ENCODE peak calls at places on chromosomes 1 and 21, in eight cellular contexts. E, L, C, I, U, T, B and J are unnamed samples.

GRCh38 chr1:180266275-180267210 is 36.5 kb downstream of the LHX4 start:
- DNase-seq in E (no peak), L (peak; percentile 42), C (peak; percentile 7), I (no peak), U (no peak), T (no peak), B (no peak), J (no peak)

GRCh38 chr1:150578278-150579109 is 916 bp downstream of the MCL1 start:
- DNase-seq in E (peak; percentile 72), L (no peak), C (peak; percentile 54), I (peak; percentile 55), U (peak; percentile 51), T (peak; percentile 80), B (peak; percentile 88), J (no peak)

GRCh38 chr1:82124987-82125638 is 324.4 kb downstream of the ADGRL2 start:
- DNase-seq in E (no peak), L (no peak), C (no peak), I (peak; percentile 30), U (no peak), T (no peak), B (no peak), J (no peak)

GRCh38 chr1:221695346-221695745 is 46.5 kb downstream of the DUSP10 start:
- DNase-seq in E (no peak), L (no peak), C (no peak), I (no peak), U (no peak), T (no peak), B (no peak), J (no peak)

GRCh38 chr1:21239181-21239580 is 51.1 kb downstream of the ECE1 start:
- DNase-seq in E (no peak), L (no peak), C (no peak), I (no peak), U (no peak), T (no peak), B (no peak), J (no peak)

GRCh38 chr21:37758997-37759396 is 157.3 kb downstream of the KCNJ6 start:
- DNase-seq in E (peak; percentile 49), L (peak; percentile 58), C (peak; percentile 42), I (peak; percentile 86), U (peak; percentile 19), T (no peak), B (no peak), J (no peak)

GRCh38 chr21:30434033-30434631 is 4.1 kb downstream of the KRTAP13-4 start:
- DNase-seq in E (peak; percentile 23), L (no peak), C (peak; percentile 7), I (peak; percentile 86), U (peak; percentile 23), T (no peak), B (no peak), J (no peak)

GRCh38 chr21:27477321-27477720 is 510.4 kb upstream of the ADAMTS5 start:
- DNase-seq in E (no peak), L (no peak), C (no peak), I (no peak), U (no peak), T (no peak), B (no peak), J (no peak)

GRCh38 chr21:28396421-28396820 is 596.3 kb downstream of the LTN1 start:
- DNase-seq in E (no peak), L (no peak), C (no peak), I (no peak), U (peak; percentile 32), T (no peak), B (no peak), J (no peak)

GRCh38 chr1:66452162-66452561 is 81.8 kb upstream of the SGIP1 start:
- DNase-seq in E (no peak), L (no peak), C (no peak), I (no peak), U (no peak), T (no peak), B (no peak), J (no peak)

GRCh38 chr1:90133133-90133532 is 138.2 kb downstream of the ZNF326 start:
- DNase-seq in E (no peak), L (no peak), C (peak; percentile 23), I (peak; percentile 83), U (peak; percentile 33), T (peak; percentile 33), B (no peak), J (peak; percentile 70)

GRCh38 chr1:214009613-214010550 is 22.1 kb downstream of the PROX1 start:
- DNase-seq in E (no peak), L (no peak), C (no peak), I (no peak), U (no peak), T (no peak), B (no peak), J (no peak)

GRCh38 chr1:245154429-245155185 is at the start of gene KIF26B:
- DNase-seq in E (peak; percentile 40), L (no peak), C (no peak), I (peak; percentile 48), U (no peak), T (no peak), B (peak; percentile 25), J (no peak)

GRCh38 chr1:193190096-193190744 is 3.8 kb upstream of the B3GALT2 start:
- DNase-seq in E (no peak), L (no peak), C (no peak), I (no peak), U (no peak), T (no peak), B (no peak), J (no peak)

GRCh38 chr1:53687886-53688285 is 51.1 kb downstream of the GLIS1 start:
- DNase-seq in E (no peak), L (no peak), C (no peak), I (no peak), U (no peak), T (no peak), B (no peak), J (no peak)

GRCh38 chr1:18211764-18212163 is 104.2 kb downstream of the IGSF21 start:
- DNase-seq in E (no peak), L (no peak), C (no peak), I (no peak), U (no peak), T (no peak), B (no peak), J (no peak)

GRCh38 chr1:204077979-204078696 is 5.2 kb downstream of the SOX13 start:
- DNase-seq in E (no peak), L (no peak), C (no peak), I (peak; percentile 96), U (no peak), T (peak; percentile 55), B (no peak), J (no peak)

GRCh38 chr1:198255783-198256182 is 99.0 kb downstream of the NEK7 start:
- DNase-seq in E (no peak), L (no peak), C (no peak), I (no peak), U (no peak), T (no peak), B (no peak), J (no peak)

GRCh38 chr1:198254521-198254920 is 97.7 kb downstream of the NEK7 start:
- DNase-seq in E (no peak), L (no peak), C (no peak), I (peak; percentile 21), U (no peak), T (no peak), B (no peak), J (no peak)

GRCh38 chr1:198253259-198253658 is 96.5 kb downstream of the NEK7 start:
- DNase-seq in E (no peak), L (no peak), C (no peak), I (no peak), U (no peak), T (no peak), B (no peak), J (no peak)

GRCh38 chr1:198253668-198254067 is 96.9 kb downstream of the NEK7 start:
- DNase-seq in E (peak; percentile 49), L (no peak), C (no peak), I (no peak), U (peak; percentile 47), T (no peak), B (no peak), J (no peak)

GRCh38 chr1:198254948-198255347 is 98.2 kb downstream of the NEK7 start:
- DNase-seq in E (no peak), L (no peak), C (no peak), I (no peak), U (no peak), T (no peak), B (no peak), J (no peak)
- H3K27ac ChIP-seq in E (no peak overlapping the region), L (no peak overlapping the region), C (no peak overlapping the region), I (peak overlapping the region; percentile 27), U (no peak overlapping the region), T (no peak overlapping the region), B (peak overlapping the region; percentile 55), J (no peak overlapping the region)

DNA sequence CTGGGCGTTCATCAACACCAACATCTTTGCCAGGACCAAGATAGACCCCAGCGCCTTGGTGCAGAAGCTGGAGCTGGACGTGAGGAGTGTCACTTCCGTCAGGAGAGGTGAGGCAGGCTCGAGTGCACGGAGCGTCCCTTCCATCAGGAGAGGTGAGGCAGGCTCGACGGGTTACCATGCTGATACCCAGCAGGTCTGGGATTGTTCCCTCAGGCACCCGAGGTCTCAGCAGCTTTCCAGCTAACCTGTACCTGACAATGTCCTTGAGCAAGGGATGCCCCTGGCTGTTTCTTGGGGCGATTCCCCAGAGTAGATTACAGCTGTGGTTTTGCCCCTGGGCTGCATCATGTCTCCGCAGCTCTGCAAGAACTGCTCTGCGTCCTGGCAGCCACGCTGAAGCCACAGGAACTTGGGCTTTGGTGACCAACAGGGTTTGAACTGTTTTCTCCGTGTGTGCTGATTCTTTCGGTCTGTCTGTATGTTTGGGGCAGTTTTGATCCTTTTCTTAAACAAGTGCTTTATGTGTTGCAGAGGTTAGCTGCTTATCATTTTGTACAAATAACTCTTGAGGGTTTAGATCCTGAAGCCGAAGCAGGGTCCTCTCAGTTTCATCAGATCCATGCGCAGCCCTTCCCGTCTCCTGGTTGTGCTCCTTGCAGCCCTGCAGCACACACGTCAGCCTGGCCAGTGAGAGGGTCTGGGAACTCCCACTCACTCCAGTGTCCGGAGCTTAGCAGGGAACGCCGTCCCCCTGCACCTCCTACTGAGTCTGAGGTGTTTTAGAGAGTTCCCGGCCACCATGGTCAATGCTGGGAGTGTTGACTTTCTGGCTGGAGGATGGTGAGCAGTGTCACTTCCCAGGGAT is 4.1 kb downstream of the SLX9 start:
- DNase-seq in E (peak; percentile 10), L (no peak), C (no peak), I (no peak), U (no peak), T (no peak), B (no peak), J (no peak)
- H3K36me3 ChIP-seq in E (peaks cover 18% of the 10 kb centered on the region), L (peaks cover 8% of the 10 kb centered on the region), C (no peaks in the 10 kb centered on the region), I (peaks cover 5% of the 10 kb centered on the region), U (peaks cover 65% of the 10 kb centered on the region), T (peaks cover 36% of the 10 kb centered on the region), B (peaks cover 40% of the 10 kb centered on the region), J (peaks cover 19% of the 10 kb centered on the region)

GRCh38 chr1:105664495-105664894 is 1392.0 kb upstream of the PRMT6 start:
- DNase-seq in E (no peak), L (no peak), C (no peak), I (no peak), U (no peak), T (no peak), B (no peak), J (no peak)
- H3K4me1 ChIP-seq in E (no peaks in the 10 kb centered on the region), L (no peaks in the 10 kb centered on the region), C (no peaks in the 10 kb centered on the region), I (no peaks in the 10 kb centered on the region), U (no peaks in the 10 kb centered on the region), T (no peaks in the 10 kb centered on the region), B (no peaks in the 10 kb centered on the region), J (no peaks in the 10 kb centered on the region)

DNA sequence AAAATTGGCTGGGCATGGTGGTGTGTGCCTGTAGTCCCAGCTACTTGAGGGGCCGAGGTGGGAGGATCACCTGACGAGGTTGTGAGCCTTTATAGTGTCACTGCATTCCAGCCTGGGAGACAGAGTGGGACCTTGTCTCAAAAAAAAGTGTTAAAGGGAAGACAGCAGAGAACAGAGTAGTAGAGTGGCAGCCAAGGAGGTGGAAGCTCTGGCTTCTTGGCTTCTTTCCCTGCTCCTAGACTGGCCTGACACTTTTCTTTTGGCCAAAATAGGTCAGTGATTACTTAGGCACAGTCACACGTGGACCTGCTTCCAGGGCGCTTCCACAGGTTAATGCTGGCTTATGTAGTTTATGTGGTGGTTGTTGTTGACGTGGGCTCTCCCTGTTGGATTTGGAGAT is 3.2 kb downstream of the DIP2A start:
- DNase-seq in E (no peak), L (peak; percentile 42), C (no peak), I (no peak), U (no peak), T (no peak), B (no peak), J (no peak)
- H3K27ac ChIP-seq in E (no peak overlapping the region), L (no peak overlapping the region), C (no peak overlapping the region), I (no peak overlapping the region), U (no peak overlapping the region), T (no peak overlapping the region), B (peak overlapping the region; percentile 14), J (no peak overlapping the region)